ENCODE peak calls at places on chromosome 10, in seven cellular contexts. N, C, D, A, O, W and B are unnamed samples.

GRCh38 chr10:126846959-126847358 is 58.3 kb upstream of the DOCK1 start:
- DNase-seq in N (no peak), C (no peak), D (no peak), A (no peak), O (no peak), W (no peak), B (no peak)

GRCh38 chr10:128078136-128078969 is 47.9 kb downstream of the MKI67 start:
- DNase-seq in N (peak), C (no peak), D (peak), A (no peak), O (no peak), W (peak), B (peak)

GRCh38 chr10:53403688-53404087 is 631.1 kb upstream of the MBL2 start:
- DNase-seq in N (peak), C (no peak), D (no peak), A (no peak), O (no peak), W (peak), B (no peak)

GRCh38 chr10:113983552-113983951 is 60.1 kb upstream of the ADRB1 start:
- DNase-seq in N (no peak), C (no peak), D (no peak), A (no peak), O (no peak), W (no peak), B (no peak)

GRCh38 chr10:116973371-116973905 is 31.5 kb downstream of the SHTN1 start:
- DNase-seq in N (no peak), C (no peak), D (no peak), A (no peak), O (no peak), W (no peak), B (no peak)

GRCh38 chr10:128278362-128278761 is 152.1 kb upstream of the MKI67 start:
- DNase-seq in N (no peak), C (no peak), D (no peak), A (no peak), O (no peak), W (no peak), B (no peak)

GRCh38 chr10:11425288-11425595 is 186.2 kb downstream of the USP6NL start:
- DNase-seq in N (no peak), C (no peak), D (no peak), A (no peak), O (no peak), W (no peak), B (no peak)

GRCh38 chr10:74027702-74028101 is 29.8 kb downstream of the VCL start:
- DNase-seq in N (peak), C (no peak), D (peak), A (no peak), O (no peak), W (no peak), B (no peak)

GRCh38 chr10:110617455-110618162 is 26.5 kb upstream of the RBM20 start:
- DNase-seq in N (no peak), C (no peak), D (no peak), A (peak), O (no peak), W (no peak), B (no peak)